ENCODE peak calls at places on chromosome 17, in six cellular contexts. C is left colon; U is NAMALWA; O is activated CD4-positive, alpha-beta T cell treated with anti-CD3 and anti-CD28 coated beads, Interleukin-2, amount 50 U/mL, for 24 hours; N is posterior cingulate gyrus; R is germinal center. P is an unnamed sample.

GRCh38 chr17:53628011-53628410 is 194.7 kb upstream of the KIF2B start:
- DNase-seq in C (no peak), R (no peak), U (no peak), N (no peak), O (no peak), P (no peak)

GRCh38 chr17:30429155-30429554 is 48.1 kb upstream of the GOSR1 start:
- DNase-seq in C (no peak), N (no peak), U (no peak), R (no peak), O (no peak), P (no peak)

GRCh38 chr17:57570740-57571344 is 174.3 kb downstream of the CCDC182 start:
- DNase-seq in C (no peak), U (no peak), N (no peak), O (no peak), R (no peak), P (no peak)

GRCh38 chr17:50833396-50834125 is 1.8 kb upstream of the WFIKKN2 start:
- DNase-seq in N (no peak), U (no peak), O (no peak), R (no peak), C (no peak), P (no peak)

GRCh38 chr17:17096438-17097178 is 54.4 kb downstream of the MPRIP start:
- DNase-seq in N (no peak), O (no peak), R (no peak), U (no peak), C (no peak), P (no peak)

GRCh38 chr17:79217473-79218135 is 143.0 kb downstream of the ENGASE start:
- DNase-seq in N (no peak), C (no peak), R (no peak), O (no peak), U (no peak), P (no peak)

GRCh38 chr17:62629556-62630364 is 2.3 kb downstream of the MRC2 start:
- DNase-seq in O (no peak), U (no peak), C (no peak), N (peak), R (no peak), P (no peak)

GRCh38 chr17:70478883-70479282 is 309.6 kb downstream of the KCNJ2 start:
- DNase-seq in O (no peak), U (no peak), R (no peak), N (no peak), C (no peak), P (no peak)